ENCODE peak calls at places on chromosomes 4 and X, in ten cellular contexts. T, E, V, N, D, M, G, W, O and C are unnamed samples.

GRCh38 chr4:134935320-134935719 is 733.7 kb upstream of the PABPC4L start:
- DNase-seq in T (no peak), E (no peak), V (no peak), N (no peak), D (no peak), M (no peak), G (no peak), W (peak), O (no peak), C (no peak)

GRCh38 chr4:1050486-1051213 is 39.2 kb downstream of the FGFRL1 start:
- DNase-seq in T (no peak), E (no peak), V (no peak), N (no peak), D (no peak), M (no peak), G (no peak), W (no peak), O (peak), C (no peak)

GRCh38 chrX:129932792-129933321 is 26.9 kb downstream of the UTP14A start:
- DNase-seq in T (no peak), E (peak), V (no peak), N (no peak), D (no peak), M (no peak), G (no peak), W (no peak), O (peak), C (no peak)

GRCh38 chr4:304987-305680 is at the start of gene ZNF732:
- DNase-seq in T (peak), E (no peak), V (no peak), N (no peak), D (no peak), M (peak), G (no peak), W (no peak), O (no peak), C (peak)

GRCh38 chr4:47662975-47663374 is 174.9 kb downstream of the CORIN start:
- DNase-seq in T (no peak), E (no peak), V (no peak), N (no peak), D (no peak), M (no peak), G (no peak), W (no peak), O (no peak), C (no peak)

GRCh38 chrX:18252644-18253359 is 32.1 kb upstream of the BEND2 start:
- DNase-seq in T (peak), E (no peak), V (no peak), N (no peak), D (no peak), M (no peak), G (no peak), W (no peak), O (no peak), C (no peak)

GRCh38 chrX:48683411-48683982 is at the start of gene WAS:
- DNase-seq in T (no peak), E (peak), V (peak), N (no peak), D (no peak), M (no peak), G (peak), W (no peak), O (no peak), C (no peak)

GRCh38 chr4:121662225-121662624 is 34.6 kb downstream of the ANXA5 start:
- DNase-seq in T (no peak), E (no peak), V (no peak), N (no peak), D (no peak), M (no peak), G (no peak), W (no peak), O (no peak), C (no peak)

GRCh38 chrX:32937043-32937442 is 274.3 kb downstream of the DMD start:
- DNase-seq in T (no peak), E (no peak), V (no peak), N (no peak), D (no peak), M (no peak), G (no peak), W (no peak), O (no peak), C (no peak)

GRCh38 chrX:12949205-12949926 is 25.5 kb upstream of the TMSB4X start:
- DNase-seq in T (peak), E (no peak), V (no peak), N (no peak), D (no peak), M (peak), G (no peak), W (no peak), O (no peak), C (peak)

GRCh38 chr4:67436742-67437141 is 108.6 kb downstream of the CENPC start:
- DNase-seq in T (no peak), E (no peak), V (no peak), N (no peak), D (peak), M (peak), G (no peak), W (no peak), O (no peak), C (peak)

GRCh38 chr4:40573593-40574311 is 55.9 kb downstream of the RBM47 start:
- DNase-seq in T (no peak), E (no peak), V (no peak), N (no peak), D (no peak), M (no peak), G (no peak), W (no peak), O (no peak), C (no peak)

GRCh38 chr4:78776031-78776728 is at the start of gene BMP2K:
- DNase-seq in T (peak), E (peak), V (peak), N (peak), D (peak), M (peak), G (peak), W (peak), O (peak), C (peak)

GRCh38 chrX:117274943-117275342 is 812.2 kb upstream of the CT83 start:
- DNase-seq in T (no peak), E (no peak), V (no peak), N (no peak), D (no peak), M (no peak), G (no peak), W (no peak), O (no peak), C (no peak)